ENCODE peak calls at places on chromosomes 6 and 20, in four cellular contexts. K, G, N and Q are unnamed samples.

GRCh38 chr6:42996513-42996912 is 12.1 kb downstream of the PPP2R5D start:
- DNase-seq in G (no peak), N (no peak), K (no peak), Q (no peak)

GRCh38 chr6:89436226-89436625 is 3.3 kb downstream of the ANKRD6 start:
- DNase-seq in G (no peak), K (no peak), N (no peak), Q (no peak)

GRCh38 chr6:88359530-88360202 is 193.5 kb upstream of the CNR1 start:
- DNase-seq in N (no peak), G (no peak), K (no peak), Q (no peak)

GRCh38 chr6:136593748-136594490 is 43.7 kb upstream of the MAP7 start:
- DNase-seq in N (no peak), G (peak), K (no peak), Q (no peak)

GRCh38 chr20:33863440-33864323 is 52.5 kb downstream of the CHMP4B start:
- DNase-seq in G (no peak), K (no peak), N (no peak), Q (no peak)

GRCh38 chr6:138278326-138278725 is 60.0 kb upstream of the PBOV1 start:
- DNase-seq in G (no peak), K (no peak), N (peak), Q (no peak)

GRCh38 chr6:103826209-103826608 is 1033.5 kb downstream of the HACE1 start:
- DNase-seq in G (no peak), N (no peak), K (no peak), Q (no peak)

GRCh38 chr6:110334425-110335158 is 23.6 kb downstream of the METTL24 start:
- DNase-seq in N (no peak), G (no peak), K (no peak), Q (no peak)

GRCh38 chr20:13418263-13419229 is 197.5 kb downstream of the ISM1 start:
- DNase-seq in K (no peak), G (no peak), N (no peak), Q (no peak)

GRCh38 chr20:43949741-43950618 is 35.3 kb downstream of the TOX2 start:
- DNase-seq in N (no peak), G (no peak), K (peak), Q (no peak)

GRCh38 chr20:50691585-50692552 is 527 bp upstream of the RIPOR3 start:
- DNase-seq in G (no peak), N (no peak), K (no peak), Q (no peak)

GRCh38 chr6:35086636-35087360 is 54.3 kb downstream of the TCP11 start:
- DNase-seq in K (no peak), G (no peak), N (no peak), Q (no peak)

GRCh38 chr6:156164701-156165454 is 612.3 kb upstream of the ARID1B start:
- DNase-seq in N (no peak), K (no peak), G (no peak), Q (no peak)

GRCh38 chr6:107991061-107991460 is 33.1 kb upstream of the SEC63 start:
- DNase-seq in G (no peak), K (no peak), N (no peak), Q (no peak)

GRCh38 chr6:110255356-110255755 is 75.1 kb downstream of the CDC40 start:
- DNase-seq in G (no peak), K (no peak), N (peak), Q (peak)

GRCh38 chr20:38932457-38933120 is 6.4 kb downstream of the FAM83D start:
- DNase-seq in K (no peak), N (no peak), G (peak), Q (no peak)